ENCODE peak calls at places on chromosome 16, in four cellular contexts. C is heart right ventricle, J is pancreas, T is fibroblast of mammary gland. S is an unnamed sample.

GRCh38 chr16:11047057-11047456 is 102.7 kb downstream of the CLEC16A start:
- DNase-seq in C (no peak), J (no peak), T (peak; percentile 89), S (no peak)

GRCh38 chr16:78362736-78363135 is 263.3 kb downstream of the WWOX start:
- DNase-seq in C (no peak), J (no peak), T (no peak), S (no peak)

GRCh38 chr16:1308036-1308976 is 1.1 kb upstream of the UBE2I start:
- DNase-seq in C (no peak), J (no peak), T (peak; percentile 60), S (peak; percentile 38)

GRCh38 chr16:24045641-24046040 is 209.9 kb downstream of the PRKCB start:
- DNase-seq in C (no peak), J (no peak), T (no peak), S (peak; percentile 2)

GRCh38 chr16:75305364-75306101 is 54.1 kb upstream of the BCAR1 start:
- DNase-seq in C (peak; percentile 63), J (peak; percentile 78), T (peak; percentile 100), S (peak; percentile 100)

GRCh38 chr16:4426021-4426684 is 485 bp downstream of the DNAJA3 start:
- DNase-seq in C (no peak), J (no peak), T (no peak), S (no peak)

GRCh38 chr16:79707867-79708266 is 107.3 kb upstream of the MAF start:
- DNase-seq in C (peak; percentile 54), J (no peak), T (peak; percentile 58), S (peak; percentile 69)

GRCh38 chr16:54873081-54873480 is 57.6 kb upstream of the IRX5 start:
- DNase-seq in C (no peak), J (no peak), T (no peak), S (no peak)

GRCh38 chr16:53785044-53785443 is 81.1 kb downstream of the FTO start:
- DNase-seq in C (no peak), J (no peak), T (peak; percentile 31), S (peak; percentile 49)

GRCh38 chr16:64990101-64990500 is 131.8 kb downstream of the CDH11 start:
- DNase-seq in C (no peak), J (no peak), T (no peak), S (no peak)

GRCh38 chr16:73057369-73058210 is 9.7 kb upstream of the ZFHX3 start:
- DNase-seq in C (no peak), J (no peak), T (no peak), S (no peak)

GRCh38 chr16:13517856-13518255 is 402.1 kb upstream of the ERCC4 start:
- DNase-seq in C (no peak), J (no peak), T (no peak), S (no peak)

GRCh38 chr16:9955677-9956076 is 226.6 kb downstream of the GRIN2A start:
- DNase-seq in C (no peak), J (no peak), T (no peak), S (no peak)

GRCh38 chr16:46961373-46962353 is 11.8 kb downstream of the DNAJA2 start:
- DNase-seq in C (no peak), J (no peak), T (peak; percentile 31), S (no peak)

GRCh38 chr16:4048481-4048880 is 67.8 kb downstream of the ADCY9 start:
- DNase-seq in C (no peak), J (no peak), T (no peak), S (no peak)

GRCh38 chr16:49859139-49859947 is 3.4 kb upstream of the ZNF423 start:
- DNase-seq in C (peak; percentile 87), J (peak; percentile 76), T (no peak), S (no peak)

GRCh38 chr16:22815863-22816262 is 1.9 kb downstream of the HS3ST2 start:
- DNase-seq in C (no peak), J (no peak), T (no peak), S (no peak)

GRCh38 chr16:22814330-22815105 is 556 bp downstream of the HS3ST2 start:
- DNase-seq in C (no peak), J (no peak), T (no peak), S (no peak)

GRCh38 chr16:22813223-22813945 is 578 bp upstream of the HS3ST2 start:
- DNase-seq in C (peak; percentile 31), J (peak; percentile 22), T (peak; percentile 43), S (peak; percentile 45)

GRCh38 chr16:22816475-22816874 is 2.5 kb downstream of the HS3ST2 start:
- DNase-seq in C (no peak), J (no peak), T (peak; percentile 9), S (peak; percentile 56)

GRCh38 chr16:22813946-22814325 is at the start of gene HS3ST2:
- DNase-seq in C (peak; percentile 24), J (no peak), T (peak; percentile 26), S (peak; percentile 3)
- TF ChIP-seq CTCF in C (peak; percentile 56), J (no peak), T (no peak), S (peak; percentile 39)

GRCh38 chr16:28977703-28978641 is 3.4 kb downstream of the SPNS1 start:
- DNase-seq in C (no peak), J (no peak), T (no peak), S (peak; percentile 27)
- TF ChIP-seq CTCF in C (no peak), J (peak; percentile 49), T (peak; percentile 22), S (peak; percentile 53)

GRCh38 chr16:57021693-57022092 is 32.3 kb downstream of the NLRC5 start:
- DNase-seq in C (no peak), J (no peak), T (no peak), S (no peak)

GRCh38 chr16:57025941-57026777 is 36.8 kb downstream of the NLRC5 start:
- DNase-seq in C (no peak), J (no peak), T (no peak), S (no peak)

GRCh38 chr16:57022445-57022844 is 33.1 kb downstream of the NLRC5 start:
- DNase-seq in C (no peak), J (no peak), T (no peak), S (no peak)

GRCh38 chr16:57024894-57025680 is 35.7 kb downstream of the NLRC5 start:
- DNase-seq in C (no peak), J (no peak), T (no peak), S (no peak)

DNA sequence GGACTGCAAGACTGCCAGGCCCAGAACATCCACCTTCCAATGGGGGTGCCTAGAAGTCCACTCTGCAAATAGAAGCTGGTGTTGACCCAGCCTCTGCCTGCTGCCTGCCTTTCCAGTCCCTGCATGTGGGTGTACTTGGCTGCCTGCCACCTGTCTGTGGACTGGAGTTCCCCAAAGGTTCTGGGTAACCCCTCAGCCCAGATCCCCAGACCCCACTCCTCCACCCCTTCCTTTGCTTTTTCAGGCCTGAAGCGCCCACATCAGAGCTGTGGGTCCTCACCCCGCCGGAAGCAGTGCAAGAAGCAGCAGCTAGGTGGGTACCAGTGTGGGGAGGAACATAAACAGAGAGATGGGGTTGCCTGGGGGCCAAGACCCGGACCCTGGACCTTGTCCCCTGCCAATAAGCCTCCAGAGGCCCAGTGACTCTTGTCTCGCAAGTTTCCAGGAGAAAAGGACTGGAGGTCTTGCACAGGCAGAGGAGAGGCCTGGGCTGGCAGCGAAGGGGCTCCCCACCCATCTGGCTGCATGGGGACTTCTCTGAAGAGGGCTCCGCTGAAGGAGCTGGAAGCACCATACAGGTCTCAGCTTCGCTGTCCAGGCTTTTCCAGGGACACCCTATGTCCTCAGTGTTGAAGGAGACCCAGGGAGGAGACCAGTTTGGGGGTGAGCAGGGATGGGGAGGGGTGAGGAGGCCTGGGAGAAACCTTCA is 34.3 kb downstream of the NLRC5 start:
- DNase-seq in C (no peak), J (no peak), T (no peak), S (no peak)
- TF ChIP-seq CTCF in C (no peak), J (no peak), T (no peak), S (no peak)

GRCh38 chr16:88610080-88610479 is 28.3 kb upstream of the IL17C start:
- DNase-seq in C (no peak), J (no peak), T (no peak), S (no peak)

GRCh38 chr16:88613911-88614817 is 24.2 kb upstream of the IL17C start:
- DNase-seq in C (no peak), J (no peak), T (no peak), S (no peak)

GRCh38 chr16:88613293-88613692 is 25.1 kb upstream of the IL17C start:
- DNase-seq in C (no peak), J (no peak), T (no peak), S (no peak)

GRCh38 chr16:88608076-88608475 is 30.3 kb upstream of the IL17C start:
- DNase-seq in C (no peak), J (no peak), T (no peak), S (no peak)

DNA sequence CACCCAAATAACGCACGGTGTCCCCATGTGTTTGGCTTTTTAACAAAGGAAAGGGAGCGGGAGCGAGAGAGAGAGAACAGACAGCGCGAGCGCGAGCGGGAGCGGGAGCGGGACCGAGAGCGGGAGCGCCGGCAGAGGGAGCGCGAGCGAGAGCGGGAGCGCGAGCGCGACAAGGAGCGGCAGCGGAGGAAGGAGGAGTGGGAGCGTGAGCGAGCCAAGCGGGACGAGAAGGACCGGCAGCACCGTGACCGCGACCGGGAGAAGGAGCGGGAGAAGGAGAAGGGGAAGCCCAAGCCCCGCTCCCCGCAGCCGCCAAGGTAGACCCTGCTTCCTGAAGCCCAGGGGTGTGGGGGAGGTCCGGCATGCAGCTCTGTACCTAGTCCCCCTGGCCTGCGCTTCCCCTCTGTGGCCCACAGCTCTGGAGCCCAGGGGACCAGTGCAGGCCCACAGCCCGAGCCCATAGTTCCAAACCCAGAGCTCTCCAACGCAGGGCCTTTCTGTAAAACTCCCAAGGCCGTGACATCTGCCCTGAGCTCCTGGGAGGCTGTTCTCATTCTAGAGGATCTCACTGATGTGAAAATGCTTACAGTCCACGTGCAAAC is 27.1 kb upstream of the IL17C start:
- DNase-seq in C (no peak), J (no peak), T (no peak), S (no peak)
- TF ChIP-seq CTCF in C (no peak), J (no peak), T (no peak), S (no peak)

GRCh38 chr16:76583466-76583865 is 306.3 kb downstream of the CNTNAP4 start:
- DNase-seq in C (peak; percentile 6), J (peak; percentile 13), T (peak; percentile 27), S (peak; percentile 24)
- TF ChIP-seq CTCF in C (no peak), J (no peak), T (no peak), S (no peak)

S was measured in MCF 10A.